ENCODE peak calls at places on chromosomes 7 and 10, in four cellular contexts. One of them, this sample, is unnamed.

GRCh38 chr10:87861566-87861952 is 1.8 kb downstream of the KLLN start:
- DNase-seq in natural killer cell treated with Interleukin-12 subunit alpha and Interleukin-12 subunit beta and Interleukin-15 and Interleukin-18, amount 100 ng/mL, for 72 hours: peak
- DNase-seq in epithelial cell of esophagus: peak
- DNase-seq in iris pigment epithelial cell: peak
- DNase-seq in this sample: peak

GRCh38 chr10:6659451-6659850 is 79.4 kb upstream of the PRKCQ start:
- DNase-seq in natural killer cell treated with Interleukin-12 subunit alpha and Interleukin-12 subunit beta and Interleukin-15 and Interleukin-18, amount 100 ng/mL, for 72 hours: no peak
- DNase-seq in epithelial cell of esophagus: peak
- DNase-seq in iris pigment epithelial cell: peak
- DNase-seq in this sample: peak

GRCh38 chr10:97468162-97468561 is 22.2 kb downstream of the ZDHHC16 start:
- DNase-seq in natural killer cell treated with Interleukin-12 subunit alpha and Interleukin-12 subunit beta and Interleukin-15 and Interleukin-18, amount 100 ng/mL, for 72 hours: no peak
- DNase-seq in epithelial cell of esophagus: peak
- DNase-seq in iris pigment epithelial cell: no peak
- DNase-seq in this sample: no peak

GRCh38 chr10:42951486-42952251 is 125.2 kb upstream of the RET start:
- DNase-seq in natural killer cell treated with Interleukin-12 subunit alpha and Interleukin-12 subunit beta and Interleukin-15 and Interleukin-18, amount 100 ng/mL, for 72 hours: peak
- DNase-seq in epithelial cell of esophagus: no peak
- DNase-seq in iris pigment epithelial cell: no peak
- DNase-seq in this sample: no peak

GRCh38 chr7:95509199-95509598 is 23.5 kb downstream of the ASB4 start:
- DNase-seq in natural killer cell treated with Interleukin-12 subunit alpha and Interleukin-12 subunit beta and Interleukin-15 and Interleukin-18, amount 100 ng/mL, for 72 hours: no peak
- DNase-seq in epithelial cell of esophagus: peak
- DNase-seq in iris pigment epithelial cell: peak
- DNase-seq in this sample: no peak

GRCh38 chr7:29328050-29328449 is 133.5 kb downstream of the CHN2 start:
- DNase-seq in natural killer cell treated with Interleukin-12 subunit alpha and Interleukin-12 subunit beta and Interleukin-15 and Interleukin-18, amount 100 ng/mL, for 72 hours: no peak
- DNase-seq in epithelial cell of esophagus: no peak
- DNase-seq in iris pigment epithelial cell: no peak
- DNase-seq in this sample: no peak

GRCh38 chr10:52265131-52265926 is 48.8 kb upstream of the DKK1 start:
- DNase-seq in natural killer cell treated with Interleukin-12 subunit alpha and Interleukin-12 subunit beta and Interleukin-15 and Interleukin-18, amount 100 ng/mL, for 72 hours: no peak
- DNase-seq in epithelial cell of esophagus: no peak
- DNase-seq in iris pigment epithelial cell: no peak
- DNase-seq in this sample: no peak

GRCh38 chr7:15397159-15397550 is 164.7 kb downstream of the AGMO start:
- DNase-seq in natural killer cell treated with Interleukin-12 subunit alpha and Interleukin-12 subunit beta and Interleukin-15 and Interleukin-18, amount 100 ng/mL, for 72 hours: no peak
- DNase-seq in epithelial cell of esophagus: no peak
- DNase-seq in iris pigment epithelial cell: no peak
- DNase-seq in this sample: no peak

GRCh38 chr10:8568401-8568800 is 513.9 kb downstream of the GATA3 start:
- DNase-seq in natural killer cell treated with Interleukin-12 subunit alpha and Interleukin-12 subunit beta and Interleukin-15 and Interleukin-18, amount 100 ng/mL, for 72 hours: no peak
- DNase-seq in epithelial cell of esophagus: peak
- DNase-seq in iris pigment epithelial cell: no peak
- DNase-seq in this sample: no peak

GRCh38 chr10:9035355-9035754 is 980.9 kb downstream of the GATA3 start:
- DNase-seq in natural killer cell treated with Interleukin-12 subunit alpha and Interleukin-12 subunit beta and Interleukin-15 and Interleukin-18, amount 100 ng/mL, for 72 hours: no peak
- DNase-seq in epithelial cell of esophagus: peak
- DNase-seq in iris pigment epithelial cell: peak
- DNase-seq in this sample: no peak

GRCh38 chr7:129363-130221 is 62.8 kb upstream of the FAM20C start:
- DNase-seq in natural killer cell treated with Interleukin-12 subunit alpha and Interleukin-12 subunit beta and Interleukin-15 and Interleukin-18, amount 100 ng/mL, for 72 hours: no peak
- DNase-seq in epithelial cell of esophagus: no peak
- DNase-seq in iris pigment epithelial cell: no peak
- DNase-seq in this sample: no peak

GRCh38 chr7:108627476-108628051 is 57.9 kb downstream of the DNAJB9 start:
- DNase-seq in natural killer cell treated with Interleukin-12 subunit alpha and Interleukin-12 subunit beta and Interleukin-15 and Interleukin-18, amount 100 ng/mL, for 72 hours: no peak
- DNase-seq in epithelial cell of esophagus: no peak
- DNase-seq in iris pigment epithelial cell: no peak
- DNase-seq in this sample: no peak

GRCh38 chr10:116774728-116775151 is 32.4 kb upstream of the HSPA12A start:
- DNase-seq in natural killer cell treated with Interleukin-12 subunit alpha and Interleukin-12 subunit beta and Interleukin-15 and Interleukin-18, amount 100 ng/mL, for 72 hours: no peak
- DNase-seq in epithelial cell of esophagus: peak
- DNase-seq in iris pigment epithelial cell: no peak
- DNase-seq in this sample: no peak

GRCh38 chr10:71423268-71423667 is 26.5 kb downstream of the CDH23 start:
- DNase-seq in natural killer cell treated with Interleukin-12 subunit alpha and Interleukin-12 subunit beta and Interleukin-15 and Interleukin-18, amount 100 ng/mL, for 72 hours: no peak
- DNase-seq in epithelial cell of esophagus: no peak
- DNase-seq in iris pigment epithelial cell: no peak
- DNase-seq in this sample: peak

GRCh38 chr10:30579554-30579953 is 50.0 kb downstream of the LYZL2 start:
- DNase-seq in natural killer cell treated with Interleukin-12 subunit alpha and Interleukin-12 subunit beta and Interleukin-15 and Interleukin-18, amount 100 ng/mL, for 72 hours: no peak
- DNase-seq in epithelial cell of esophagus: no peak
- DNase-seq in iris pigment epithelial cell: no peak
- DNase-seq in this sample: no peak

GRCh38 chr10:78630944-78631838 is 437.6 kb upstream of the ZMIZ1 start:
- DNase-seq in natural killer cell treated with Interleukin-12 subunit alpha and Interleukin-12 subunit beta and Interleukin-15 and Interleukin-18, amount 100 ng/mL, for 72 hours: no peak
- DNase-seq in epithelial cell of esophagus: no peak
- DNase-seq in iris pigment epithelial cell: no peak
- DNase-seq in this sample: no peak

GRCh38 chr7:47044620-47045019 is 537.3 kb downstream of the TNS3 start:
- DNase-seq in natural killer cell treated with Interleukin-12 subunit alpha and Interleukin-12 subunit beta and Interleukin-15 and Interleukin-18, amount 100 ng/mL, for 72 hours: no peak
- DNase-seq in epithelial cell of esophagus: no peak
- DNase-seq in iris pigment epithelial cell: no peak
- DNase-seq in this sample: no peak

GRCh38 chr7:67462781-67463191 is 466.2 kb downstream of the TYW1 start:
- DNase-seq in natural killer cell treated with Interleukin-12 subunit alpha and Interleukin-12 subunit beta and Interleukin-15 and Interleukin-18, amount 100 ng/mL, for 72 hours: no peak
- DNase-seq in epithelial cell of esophagus: no peak
- DNase-seq in iris pigment epithelial cell: no peak
- DNase-seq in this sample: no peak

GRCh38 chr7:125668321-125668993 is 738.8 kb upstream of the POT1 start:
- DNase-seq in natural killer cell treated with Interleukin-12 subunit alpha and Interleukin-12 subunit beta and Interleukin-15 and Interleukin-18, amount 100 ng/mL, for 72 hours: no peak
- DNase-seq in epithelial cell of esophagus: no peak
- DNase-seq in iris pigment epithelial cell: peak
- DNase-seq in this sample: no peak

GRCh38 chr7:143347950-143348349 is 14.6 kb downstream of the FAM131B start:
- DNase-seq in natural killer cell treated with Interleukin-12 subunit alpha and Interleukin-12 subunit beta and Interleukin-15 and Interleukin-18, amount 100 ng/mL, for 72 hours: no peak
- DNase-seq in epithelial cell of esophagus: no peak
- DNase-seq in iris pigment epithelial cell: no peak
- DNase-seq in this sample: no peak

GRCh38 chr10:120478401-120478800 is 21.4 kb downstream of the PLPP4 start:
- DNase-seq in natural killer cell treated with Interleukin-12 subunit alpha and Interleukin-12 subunit beta and Interleukin-15 and Interleukin-18, amount 100 ng/mL, for 72 hours: no peak
- DNase-seq in epithelial cell of esophagus: no peak
- DNase-seq in iris pigment epithelial cell: no peak
- DNase-seq in this sample: no peak

GRCh38 chr7:34844936-34845665 is 187.1 kb downstream of the NPSR1 start:
- DNase-seq in natural killer cell treated with Interleukin-12 subunit alpha and Interleukin-12 subunit beta and Interleukin-15 and Interleukin-18, amount 100 ng/mL, for 72 hours: no peak
- DNase-seq in epithelial cell of esophagus: no peak
- DNase-seq in iris pigment epithelial cell: no peak
- DNase-seq in this sample: no peak

GRCh38 chr7:1187127-1187526 is 27.1 kb upstream of the ZFAND2A start:
- DNase-seq in natural killer cell treated with Interleukin-12 subunit alpha and Interleukin-12 subunit beta and Interleukin-15 and Interleukin-18, amount 100 ng/mL, for 72 hours: no peak
- DNase-seq in epithelial cell of esophagus: no peak
- DNase-seq in iris pigment epithelial cell: no peak
- DNase-seq in this sample: no peak

GRCh38 chr7:66355762-66356161 is 150.6 kb downstream of the TPST1 start:
- DNase-seq in natural killer cell treated with Interleukin-12 subunit alpha and Interleukin-12 subunit beta and Interleukin-15 and Interleukin-18, amount 100 ng/mL, for 72 hours: no peak
- DNase-seq in epithelial cell of esophagus: peak
- DNase-seq in iris pigment epithelial cell: peak
- DNase-seq in this sample: peak

GRCh38 chr7:28708033-28708451 is 250.1 kb downstream of the TRIL start:
- DNase-seq in natural killer cell treated with Interleukin-12 subunit alpha and Interleukin-12 subunit beta and Interleukin-15 and Interleukin-18, amount 100 ng/mL, for 72 hours: no peak
- DNase-seq in epithelial cell of esophagus: no peak
- DNase-seq in iris pigment epithelial cell: no peak
- DNase-seq in this sample: no peak

GRCh38 chr7:33040803-33041516 is 21.6 kb downstream of the NT5C3A start:
- DNase-seq in natural killer cell treated with Interleukin-12 subunit alpha and Interleukin-12 subunit beta and Interleukin-15 and Interleukin-18, amount 100 ng/mL, for 72 hours: peak
- DNase-seq in epithelial cell of esophagus: peak
- DNase-seq in iris pigment epithelial cell: peak
- DNase-seq in this sample: no peak

GRCh38 chr10:57992321-57993077 is 275.2 kb downstream of the IPMK start:
- DNase-seq in natural killer cell treated with Interleukin-12 subunit alpha and Interleukin-12 subunit beta and Interleukin-15 and Interleukin-18, amount 100 ng/mL, for 72 hours: no peak
- DNase-seq in epithelial cell of esophagus: peak
- DNase-seq in iris pigment epithelial cell: peak
- DNase-seq in this sample: no peak

GRCh38 chr10:86260564-86260963 is 106.0 kb downstream of the GRID1 start:
- DNase-seq in natural killer cell treated with Interleukin-12 subunit alpha and Interleukin-12 subunit beta and Interleukin-15 and Interleukin-18, amount 100 ng/mL, for 72 hours: no peak
- DNase-seq in epithelial cell of esophagus: no peak
- DNase-seq in iris pigment epithelial cell: no peak
- DNase-seq in this sample: no peak

GRCh38 chr7:135733603-135734342 is 5.8 kb upstream of the SLC13A4 start:
- DNase-seq in natural killer cell treated with Interleukin-12 subunit alpha and Interleukin-12 subunit beta and Interleukin-15 and Interleukin-18, amount 100 ng/mL, for 72 hours: no peak
- DNase-seq in epithelial cell of esophagus: no peak
- DNase-seq in iris pigment epithelial cell: no peak
- DNase-seq in this sample: no peak

GRCh38 chr7:157522189-157522588 is 185.4 kb downstream of the DNAJB6 start:
- DNase-seq in natural killer cell treated with Interleukin-12 subunit alpha and Interleukin-12 subunit beta and Interleukin-15 and Interleukin-18, amount 100 ng/mL, for 72 hours: no peak
- DNase-seq in epithelial cell of esophagus: no peak
- DNase-seq in iris pigment epithelial cell: no peak
- DNase-seq in this sample: peak

GRCh38 chr10:43395571-43396060 is 13.4 kb downstream of the HNRNPF start:
- DNase-seq in natural killer cell treated with Interleukin-12 subunit alpha and Interleukin-12 subunit beta and Interleukin-15 and Interleukin-18, amount 100 ng/mL, for 72 hours: no peak
- DNase-seq in epithelial cell of esophagus: no peak
- DNase-seq in iris pigment epithelial cell: peak
- DNase-seq in this sample: no peak

GRCh38 chr10:122060250-122060649 is 71.3 kb downstream of the TACC2 start:
- DNase-seq in natural killer cell treated with Interleukin-12 subunit alpha and Interleukin-12 subunit beta and Interleukin-15 and Interleukin-18, amount 100 ng/mL, for 72 hours: no peak
- DNase-seq in epithelial cell of esophagus: no peak
- DNase-seq in iris pigment epithelial cell: peak
- DNase-seq in this sample: no peak

GRCh38 chr10:34288634-34289033 is 526.5 kb downstream of the PARD3 start:
- DNase-seq in natural killer cell treated with Interleukin-12 subunit alpha and Interleukin-12 subunit beta and Interleukin-15 and Interleukin-18, amount 100 ng/mL, for 72 hours: no peak
- DNase-seq in epithelial cell of esophagus: peak
- DNase-seq in iris pigment epithelial cell: peak
- DNase-seq in this sample: no peak

GRCh38 chr10:43865275-43866135 is 216.8 kb upstream of the ZNF32 start:
- DNase-seq in natural killer cell treated with Interleukin-12 subunit alpha and Interleukin-12 subunit beta and Interleukin-15 and Interleukin-18, amount 100 ng/mL, for 72 hours: no peak
- DNase-seq in epithelial cell of esophagus: no peak
- DNase-seq in iris pigment epithelial cell: no peak
- DNase-seq in this sample: no peak

This sample was measured in Caco-2.